ENCODE peak calls at places on chromosomes 11 and 22, in seven cellular contexts. S is body of pancreas, Y is H9, T is tibial artery, X is upper lobe of left lung, U is gastrocnemius medialis, Z is K562. Q is an unnamed sample.

GRCh38 chr11:33735426-33736147 is 636 bp downstream of the CD59 start:
- DNase-seq in Z (peak; percentile 52), U (no peak), X (peak; percentile 57), Y (no peak), T (peak; percentile 46), S (peak; percentile 57), Q (peak; percentile 65)

GRCh38 chr11:40986320-40986719 is 473.1 kb downstream of the LRRC4C start:
- DNase-seq in S (no peak), U (no peak), X (no peak), T (no peak), Y (no peak), Z (no peak), Q (no peak)

GRCh38 chr11:114183041-114183511 is 113.1 kb upstream of the NNMT start:
- DNase-seq in U (peak; percentile 81), Y (no peak), S (peak; percentile 42), Z (peak; percentile 27), T (no peak), X (peak; percentile 65), Q (no peak)

GRCh38 chr22:25663654-25664053 is 78.3 kb upstream of the MYO18B start:
- DNase-seq in U (no peak), Z (no peak), Y (no peak), T (no peak), S (no peak), X (no peak), Q (no peak)

GRCh38 chr11:1659478-1659877 is 29.9 kb downstream of the KRTAP5-5 start:
- DNase-seq in Y (no peak), S (no peak), T (no peak), U (no peak), X (peak; percentile 15), Z (no peak), Q (no peak)

GRCh38 chr11:61888043-61888442 is 3.3 kb downstream of the FADS3 start:
- DNase-seq in S (peak; percentile 75), Y (no peak), Z (no peak), X (peak; percentile 72), T (peak; percentile 94), U (peak; percentile 98), Q (no peak)

GRCh38 chr22:20015187-20015625 is 1.4 kb downstream of the ARVCF start:
- DNase-seq in U (peak; percentile 53), Y (no peak), X (no peak), Z (peak; percentile 66), S (no peak), T (no peak), Q (no peak)

GRCh38 chr22:20450551-20450906 is 12.9 kb upstream of the SCARF2 start:
- DNase-seq in X (no peak), Y (no peak), S (no peak), T (no peak), U (no peak), Z (no peak), Q (no peak)

GRCh38 chr22:41857160-41857859 is 24.4 kb downstream of the SREBF2 start:
- DNase-seq in T (peak; percentile 22), S (peak; percentile 40), Z (peak; percentile 79), U (peak; percentile 63), Y (peak; percentile 73), X (peak; percentile 40), Q (peak; percentile 57)

GRCh38 chr11:883527-883926 is 27.1 kb downstream of the CHID1 start:
- DNase-seq in Y (no peak), X (no peak), T (no peak), S (no peak), Z (no peak), U (no peak), Q (no peak)

GRCh38 chr22:43228330-43228729 is 41.4 kb upstream of the TTLL12 start:
- DNase-seq in X (no peak), T (no peak), U (no peak), S (peak; percentile 32), Z (peak; percentile 77), Y (peak; percentile 82), Q (peak; percentile 65)

GRCh38 chr22:19629720-19630419 is 84.4 kb upstream of the SEPTIN5 start:
- DNase-seq in U (peak; percentile 54), S (peak; percentile 84), Y (peak; percentile 83), X (peak; percentile 75), Z (peak; percentile 98), T (peak; percentile 71), Q (peak; percentile 86)

GRCh38 chr11:64898541-64898940 is 18.5 kb downstream of the ATG2A start:
- DNase-seq in X (no peak), Z (no peak), S (no peak), U (no peak), T (no peak), Y (no peak), Q (no peak)

GRCh38 chr11:27635567-27636037 is 64.7 kb downstream of the BDNF start:
- DNase-seq in Y (no peak), T (no peak), U (no peak), S (no peak), Z (no peak), X (no peak), Q (no peak)

GRCh38 chr11:47184711-47185304 is 1.4 kb downstream of the PACSIN3 start:
- DNase-seq in Y (no peak), U (peak; percentile 55), X (peak; percentile 41), T (no peak), S (peak; percentile 80), Z (no peak), Q (no peak)

GRCh38 chr22:24054356-24054755 is 43.3 kb downstream of the CABIN1 start:
- DNase-seq in S (no peak), Z (no peak), T (no peak), U (no peak), Y (no peak), X (no peak), Q (no peak)

GRCh38 chr11:71218789-71219499 is 33.4 kb downstream of the SHANK2 start:
- DNase-seq in Y (no peak), X (no peak), U (no peak), S (no peak), T (peak; percentile 2), Z (no peak), Q (no peak)

GRCh38 chr11:44901120-44901519 is 49.6 kb downstream of the TP53I11 start:
- DNase-seq in X (no peak), U (no peak), Z (no peak), Y (no peak), T (no peak), S (no peak), Q (no peak)

GRCh38 chr22:43925433-43926348 is 2.1 kb downstream of the PNPLA3 start:
- DNase-seq in X (no peak), Y (peak; percentile 74), Z (no peak), S (no peak), T (no peak), U (peak; percentile 68), Q (peak; percentile 65)

GRCh38 chr11:121533556-121534050 is 80.8 kb upstream of the SORL1-AS1 start:
- DNase-seq in Y (no peak), S (no peak), T (no peak), X (no peak), Z (no peak), U (no peak), Q (no peak)

GRCh38 chr11:75757651-75758050 is 10.9 kb upstream of the DGAT2 start:
- DNase-seq in Z (no peak), U (no peak), X (no peak), Y (no peak), S (no peak), T (no peak), Q (no peak)

DNA sequence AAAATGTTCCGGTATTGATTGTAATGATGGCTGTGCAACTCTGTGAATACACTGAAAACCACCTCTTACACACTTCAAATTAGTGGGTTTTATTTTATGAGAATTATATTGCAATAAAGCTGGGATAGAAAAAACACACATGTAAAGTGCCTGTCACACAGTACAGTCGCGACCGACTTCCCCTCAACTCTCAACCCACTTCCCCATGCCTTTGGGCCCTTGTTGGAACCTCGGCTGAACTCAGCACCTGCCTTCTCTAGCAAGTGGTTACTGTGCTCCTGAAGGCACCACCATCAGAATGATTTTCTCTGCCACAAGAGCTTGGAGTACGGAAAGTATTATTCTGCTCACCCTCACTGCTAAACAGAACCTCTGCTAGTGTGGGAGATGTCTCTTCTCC is 13.5 kb downstream of the KCNJ1 start:
- DNase-seq in T (no peak), X (no peak), U (no peak), S (no peak), Y (no peak), Z (no peak), Q (no peak)
- H3K4me1 ChIP-seq in T (no peaks in the 10 kb centered on the region), X (no peaks in the 10 kb centered on the region), U (no peaks in the 10 kb centered on the region), S (peaks cover 56% of the 10 kb centered on the region), Y (no peaks in the 10 kb centered on the region), Z (no peaks in the 10 kb centered on the region), Q (no peaks in the 10 kb centered on the region)

GRCh38 chr11:66130978-66131377 is 60.9 kb downstream of the PACS1 start:
- DNase-seq in Y (no peak), Z (no peak), X (no peak), S (no peak), T (no peak), U (no peak), Q (no peak)

GRCh38 chr11:66136752-66137123 is 66.7 kb downstream of the PACS1 start:
- DNase-seq in S (peak; percentile 21), U (no peak), Z (no peak), Y (no peak), X (no peak), T (no peak), Q (no peak)

GRCh38 chr11:66126808-66127555 is 56.9 kb downstream of the PACS1 start:
- DNase-seq in U (peak; percentile 32), Y (peak; percentile 48), X (peak; percentile 63), T (peak; percentile 60), S (peak; percentile 55), Z (no peak), Q (peak; percentile 83)

GRCh38 chr11:66133216-66133775 is 63.2 kb downstream of the PACS1 start:
- DNase-seq in Z (no peak), S (no peak), X (no peak), Y (no peak), U (no peak), T (no peak), Q (no peak)

DNA sequence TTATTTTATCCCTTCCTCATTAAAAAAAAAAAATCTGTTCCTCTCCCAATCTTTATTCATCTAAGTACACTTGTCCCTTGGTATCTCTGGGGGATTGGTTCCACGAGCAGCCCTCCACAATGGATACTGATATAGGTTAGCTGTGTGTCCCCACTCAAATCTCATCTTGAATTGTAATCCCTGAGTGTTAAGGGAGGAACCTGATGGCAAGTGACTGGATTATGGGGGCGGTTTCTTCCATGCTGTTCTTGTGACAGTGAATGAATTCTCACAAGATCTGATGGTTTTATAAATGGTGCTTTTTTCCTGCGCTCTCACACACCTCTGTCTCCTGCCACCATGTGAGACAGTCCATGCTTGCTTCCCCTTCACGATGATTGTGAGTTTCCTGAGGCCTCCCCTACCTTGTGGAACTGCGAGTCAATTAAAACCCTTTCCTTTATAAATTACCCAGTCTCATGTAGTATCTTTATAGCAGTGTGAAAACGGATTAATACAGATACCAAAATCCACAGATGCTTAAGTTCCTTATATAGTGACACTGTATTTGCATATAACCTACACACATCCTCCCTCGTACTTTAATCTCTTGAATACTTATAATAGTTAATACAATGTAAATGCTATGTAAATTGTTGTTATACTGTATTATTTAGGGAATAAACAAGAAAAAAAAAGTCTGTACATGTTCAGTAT is 62.0 kb downstream of the PACS1 start:
- DNase-seq in X (no peak), T (no peak), Z (no peak), Y (no peak), S (no peak), U (no peak), Q (no peak)
- H3K4me1 ChIP-seq in X (peaks cover 6% of the 10 kb centered on the region), T (no peaks in the 10 kb centered on the region), Z (no peaks in the 10 kb centered on the region), Y (peaks cover 6% of the 10 kb centered on the region), S (peaks cover 10% of the 10 kb centered on the region), U (peaks cover 12% of the 10 kb centered on the region), Q (peaks cover 51% of the 10 kb centered on the region)

GRCh38 chr11:73333173-73333572 is 25.1 kb downstream of the ARHGEF17 start:
- DNase-seq in X (no peak), Y (no peak), U (no peak), S (no peak), Z (no peak), T (no peak), Q (no peak)
- H3K4me1 ChIP-seq in X (peaks cover 62% of the 10 kb centered on the region), Y (peaks cover 7% of the 10 kb centered on the region), U (peaks cover 10% of the 10 kb centered on the region), S (peaks cover 26% of the 10 kb centered on the region), Z (peaks cover 16% of the 10 kb centered on the region), T (peaks cover 13% of the 10 kb centered on the region), Q (peaks cover 36% of the 10 kb centered on the region)

GRCh38 chr22:39238561-39238960 is 6.2 kb downstream of the PDGFB start:
- DNase-seq in S (no peak), Y (no peak), T (no peak), U (no peak), Z (no peak), X (no peak), Q (no peak)
- H3K4me1 ChIP-seq in S (peaks cover 85% of the 10 kb centered on the region), Y (no peaks in the 10 kb centered on the region), T (no peaks in the 10 kb centered on the region), U (peaks cover 82% of the 10 kb centered on the region), Z (peaks cover 25% of the 10 kb centered on the region), X (peaks cover 100% of the 10 kb centered on the region), Q (peaks cover 22% of the 10 kb centered on the region)

Q was measured in A673.